ENCODE peak calls at places on chromosomes 5 and 9, in four cellular contexts. J is PC-3, B is heart right ventricle, I is left lung. A is an unnamed sample.

GRCh38 chr5:85428426-85428934 is 1043.8 kb upstream of the EDIL3 start:
- DNase-seq in B (no peak), J (peak; percentile 55), I (no peak), A (no peak)

GRCh38 chr5:141150215-141150992 is 547 bp downstream of the PCDHB6 start:
- DNase-seq in I (no peak), J (no peak), B (no peak), A (no peak)

GRCh38 chr9:68704804-68705635 is at the start of gene PIP5K1B:
- DNase-seq in I (peak; percentile 88), B (peak; percentile 66), J (peak; percentile 56), A (peak; percentile 72)

GRCh38 chr5:142716963-142717362 is 31.1 kb upstream of the FGF1 start:
- DNase-seq in J (peak; percentile 67), I (peak; percentile 45), B (peak; percentile 62), A (peak; percentile 57)

GRCh38 chr9:137764171-137764671 is 113.4 kb upstream of the CACNA1B start:
- DNase-seq in B (no peak), J (no peak), I (no peak), A (no peak)

GRCh38 chr5:133977858-133978257 is 9.4 kb upstream of the C5orf15 start:
- DNase-seq in B (no peak), J (no peak), I (no peak), A (no peak)

GRCh38 chr5:52989781-52990530 is 804 bp downstream of the ITGA2 start:
- DNase-seq in J (peak; percentile 39), B (peak; percentile 15), I (peak; percentile 46), A (peak; percentile 68)

GRCh38 chr9:127168756-127169506 is 46.5 kb upstream of the ANGPTL2 start:
- DNase-seq in J (no peak), B (no peak), I (no peak), A (no peak)

GRCh38 chr5:163244451-163244987 is 192.9 kb upstream of the CCNG1 start:
- DNase-seq in B (no peak), J (no peak), I (no peak), A (no peak)

GRCh38 chr5:32458799-32459400 is 14.4 kb upstream of the ZFR start:
- DNase-seq in J (no peak), I (no peak), B (no peak), A (no peak)

GRCh38 chr5:146860213-146860891 is 18.2 kb downstream of the PPP2R2B start:
- DNase-seq in B (no peak), I (no peak), J (peak; percentile 57), A (peak; percentile 69)

GRCh38 chr9:131645078-131645776 is 94.6 kb downstream of the RAPGEF1 start:
- DNase-seq in I (no peak), J (no peak), B (no peak), A (no peak)

GRCh38 chr9:8628771-8629170 is 829.2 kb upstream of the DMAC1 start:
- DNase-seq in B (no peak), J (no peak), I (no peak), A (no peak)

GRCh38 chr9:70510157-70510770 is 95.8 kb upstream of the KLF9 start:
- DNase-seq in B (peak; percentile 47), J (no peak), I (no peak), A (no peak)

GRCh38 chr9:93010056-93010455 is 48.4 kb upstream of the SUSD3 start:
- DNase-seq in B (no peak), J (no peak), I (no peak), A (no peak)

GRCh38 chr9:125810161-125810560 is 63.0 kb downstream of the PBX3 start:
- DNase-seq in B (no peak), J (no peak), I (no peak), A (no peak)

GRCh38 chr9:61669352-61669751 is 479.5 kb downstream of the SPATA31A7 start:
- DNase-seq in I (no peak), B (no peak), J (no peak), A (no peak)

GRCh38 chr5:9716838-9717281 is 86.7 kb upstream of the TAS2R1 start:
- DNase-seq in I (no peak), B (no peak), J (peak; percentile 82), A (no peak)

GRCh38 chr5:109701779-109702178 is 12.1 kb downstream of the MAN2A1 start:
- DNase-seq in I (no peak), B (no peak), J (no peak), A (no peak)

GRCh38 chr9:136943291-136944093 is 1.0 kb downstream of the FBXW5 start:
- DNase-seq in B (no peak), I (peak; percentile 47), J (peak; percentile 18), A (peak; percentile 50)

GRCh38 chr5:59766394-59766793 is 127.1 kb downstream of the PDE4D start:
- DNase-seq in B (peak; percentile 4), J (no peak), I (no peak), A (no peak)

GRCh38 chr5:147403659-147404640 is 105.9 kb downstream of the DPYSL3 start:
- DNase-seq in J (peak; percentile 58), I (peak; percentile 68), B (peak; percentile 65), A (no peak)

GRCh38 chr5:61702784-61703183 is 370.7 kb downstream of the ZSWIM6 start:
- DNase-seq in J (no peak), B (no peak), I (no peak), A (no peak)

GRCh38 chr5:147452137-147452838 is 57.6 kb downstream of the DPYSL3 start:
- DNase-seq in B (no peak), I (no peak), J (no peak), A (no peak)

GRCh38 chr5:157459715-157460599 is at the start of gene NIPAL4:
- DNase-seq in B (no peak), J (no peak), I (no peak), A (peak; percentile 34)

DNA sequence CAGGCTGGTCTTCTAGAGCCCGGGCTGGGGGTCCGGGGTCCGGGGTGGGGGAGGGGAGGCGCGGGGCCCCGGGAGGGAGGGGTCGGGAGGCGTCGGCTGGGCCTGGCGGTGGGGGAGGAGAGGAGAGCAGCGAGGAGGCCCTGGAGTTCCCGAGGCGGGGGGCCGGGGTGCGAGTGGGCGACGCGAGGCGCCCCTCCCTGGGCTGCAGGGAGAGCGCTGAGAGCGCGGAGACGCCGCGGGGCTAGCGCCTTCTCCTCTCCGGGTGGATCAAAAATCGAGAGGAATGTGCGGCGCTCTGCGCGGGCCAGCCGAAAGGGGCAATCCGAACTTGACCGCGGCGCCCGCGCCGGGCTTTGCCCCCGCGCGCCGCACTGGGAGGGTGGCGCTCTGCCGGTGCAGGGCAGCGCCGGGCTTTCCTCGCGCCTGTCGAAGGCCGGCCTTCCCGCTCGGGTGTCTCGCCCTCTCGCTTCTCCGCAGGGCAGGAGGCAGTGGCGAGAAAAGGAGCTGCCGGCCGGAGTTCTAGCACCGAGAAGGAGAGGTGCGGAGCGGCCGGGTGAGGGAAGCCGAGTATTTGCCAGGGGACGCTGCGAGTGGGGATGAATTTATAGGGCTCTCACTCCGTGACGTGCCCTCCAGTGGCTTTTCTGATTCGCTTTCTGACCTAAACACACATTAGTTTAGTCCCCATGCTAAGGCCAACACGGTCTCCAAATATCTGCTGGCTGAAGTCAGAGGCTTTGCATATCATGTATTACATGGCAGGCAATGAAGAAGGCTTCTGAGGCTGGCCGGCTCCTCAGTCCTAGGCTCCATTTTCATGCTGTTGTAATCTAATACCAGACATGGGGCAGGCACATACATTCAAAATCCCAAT is at the start of gene GDNF:
- DNase-seq in B (no peak), J (peak; percentile 41), I (no peak), A (peak; percentile 46)
- TF ChIP-seq CTCF in B (no peak), J (peak; percentile 38), I (no peak), A (peak; percentile 23)

GRCh38 chr5:57592236-57592635 is 109.6 kb upstream of the ACTBL2 start:
- DNase-seq in J (peak; percentile 89), B (no peak), I (no peak), A (no peak)
- H3K27me3 ChIP-seq in J (no peaks in the 10 kb centered on the region), B (no peaks in the 10 kb centered on the region), I (no peaks in the 10 kb centered on the region), A (no peaks in the 10 kb centered on the region)

GRCh38 chr9:76615149-76615548 is 149.1 kb upstream of the PCA3 start:
- DNase-seq in B (no peak), I (no peak), J (no peak), A (peak; percentile 58)

GRCh38 chr9:76613150-76613781 is 151.0 kb upstream of the PCA3 start:
- DNase-seq in B (no peak), I (no peak), J (no peak), A (no peak)

GRCh38 chr9:76617510-76618194 is 146.6 kb upstream of the PCA3 start:
- DNase-seq in I (no peak), B (no peak), J (no peak), A (no peak)

GRCh38 chr9:76616780-76617179 is 147.5 kb upstream of the PCA3 start:
- DNase-seq in J (no peak), I (no peak), B (no peak), A (no peak)

GRCh38 chr9:76613980-76614379 is 150.3 kb upstream of the PCA3 start:
- DNase-seq in J (no peak), I (no peak), B (no peak), A (no peak)
- H3K4me1 ChIP-seq in J (no peaks in the 10 kb centered on the region), I (peaks cover 3% of the 10 kb centered on the region), B (peaks cover 7% of the 10 kb centered on the region), A (peaks cover 4% of the 10 kb centered on the region)

GRCh38 chr9:129626944-129627297 is 958 bp downstream of the NTMT1 start:
- DNase-seq in B (no peak), I (no peak), J (peak; percentile 37), A (no peak)
- TF ChIP-seq CTCF in B (no peak), I (no peak), J (no peak), A (no peak)

DNA sequence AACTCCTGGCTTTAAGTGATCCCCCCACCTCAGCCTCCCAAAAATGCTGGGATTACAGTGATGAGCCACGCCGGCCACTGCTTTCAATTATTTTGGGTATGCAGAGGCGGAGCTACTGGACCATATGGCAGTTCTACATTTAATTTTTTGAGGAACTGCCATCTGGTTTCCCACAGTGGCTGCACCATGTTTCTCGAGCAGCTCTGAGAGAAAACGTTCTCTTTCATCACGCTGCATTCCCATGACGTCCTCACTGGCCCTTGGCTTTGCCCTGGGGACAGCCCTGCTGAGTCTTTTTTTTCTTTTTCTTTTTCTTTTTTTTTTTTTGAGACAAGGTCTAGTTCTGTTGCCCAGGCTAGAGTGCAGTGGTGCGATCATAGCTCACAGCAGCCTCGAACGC is 35.5 kb upstream of the GRHPR start:
- DNase-seq in B (no peak), I (no peak), J (no peak), A (no peak)
- H3K27me3 ChIP-seq in B (no peaks in the 10 kb centered on the region), I (no peaks in the 10 kb centered on the region), J (no peaks in the 10 kb centered on the region), A (no peaks in the 10 kb centered on the region)

GRCh38 chr5:14445581-14446290 is 135.9 kb upstream of the OTULINL start:
- DNase-seq in J (no peak), I (no peak), B (no peak), A (no peak)

GRCh38 chr5:14449052-14449661 is 132.4 kb upstream of the OTULINL start:
- DNase-seq in B (no peak), I (no peak), J (peak; percentile 64), A (no peak)

GRCh38 chr5:14444988-14445387 is 136.6 kb upstream of the OTULINL start:
- DNase-seq in I (no peak), J (peak; percentile 84), B (no peak), A (no peak)

GRCh38 chr5:14450055-14450524 is 131.5 kb upstream of the OTULINL start:
- DNase-seq in I (no peak), B (peak; percentile 70), J (no peak), A (no peak)

GRCh38 chr5:14447958-14448881 is 133.4 kb upstream of the OTULINL start:
- DNase-seq in J (no peak), I (no peak), B (peak; percentile 43), A (no peak)
- H3K4me1 ChIP-seq in J (peaks cover 45% of the 10 kb centered on the region), I (peaks cover 10% of the 10 kb centered on the region), B (peaks cover 86% of the 10 kb centered on the region), A (no peaks in the 10 kb centered on the region)

GRCh38 chr5:1185652-1186350 is 15.6 kb upstream of the SLC6A19 start:
- DNase-seq in B (no peak), J (no peak), I (peak; percentile 15), A (peak; percentile 79)
- TF ChIP-seq CTCF in B (no peak), J (no peak), I (no peak), A (no peak)

A was measured in Caco-2.